ENCODE peak calls at places on chromosomes 11 and 22, in ten cellular contexts. Z is MV-4-11; E is ovary; O is HT-29; V is OCI-LY7; H is HFFc6; R is AG10803; J is stimulated activated CD8-positive, alpha-beta memory T cell treated with anti-CD3 and anti-CD28 coated beads, Interleukin-12 subunit alpha, Interleukin-12 subunit beta, amount 100 ng/mL, for 1 hour; U is activated CD8-positive, alpha-beta memory T cell treated with anti-CD3 and anti-CD28 coated beads for 4 hours; A is left kidney. I is an unnamed sample.

GRCh38 chr11:116772443-116773202 is at the start of gene BUD13:
- DNase-seq in R (peak), J (peak), V (peak), H (peak), E (peak), A (peak), U (peak), O (peak), Z (peak), I (peak)

GRCh38 chr22:49937758-49938564 is 19.5 kb downstream of the CRELD2 start:
- DNase-seq in U (no peak), R (no peak), V (no peak), Z (no peak), E (no peak), A (peak), H (no peak), O (no peak), J (no peak), I (no peak)

GRCh38 chr11:44621140-44621681 is 55.7 kb downstream of the CD82 start:
- DNase-seq in O (peak), U (no peak), A (peak), J (peak), H (peak), Z (peak), E (peak), V (peak), R (peak), I (peak)

GRCh38 chr11:409600-410471 is 5.0 kb downstream of the SIGIRR start:
- DNase-seq in A (no peak), U (no peak), E (peak), O (peak), V (no peak), H (no peak), R (no peak), J (no peak), Z (no peak), I (no peak)

GRCh38 chr22:29053048-29053702 is 8.5 kb downstream of the C22orf31 start:
- DNase-seq in R (no peak), Z (no peak), H (no peak), U (no peak), V (no peak), O (no peak), A (no peak), J (no peak), E (no peak), I (no peak)

GRCh38 chr11:72930011-72930410 is 115.8 kb downstream of the ATG16L2 start:
- DNase-seq in H (no peak), E (no peak), A (peak), R (peak), V (no peak), J (no peak), O (no peak), Z (no peak), U (no peak), I (no peak)

GRCh38 chr11:110069158-110069737 is 23.9 kb upstream of the ZC3H12C start:
- DNase-seq in U (no peak), Z (peak), E (no peak), J (no peak), A (peak), O (peak), V (no peak), H (peak), R (peak), I (no peak)

GRCh38 chr11:45021692-45022130 is 71.0 kb upstream of the TP53I11 start:
- DNase-seq in A (peak), E (peak), R (peak), O (no peak), H (no peak), Z (no peak), J (no peak), U (no peak), V (no peak), I (no peak)

GRCh38 chr11:82988936-82989627 is 82.6 kb downstream of the RAB30 start:
- DNase-seq in R (no peak), U (no peak), J (no peak), H (no peak), A (peak), V (peak), O (no peak), Z (no peak), E (no peak), I (no peak)

GRCh38 chr22:29946220-29946619 is 63.2 kb downstream of the MTMR3 start:
- DNase-seq in Z (no peak), R (no peak), V (no peak), J (no peak), E (no peak), U (no peak), A (no peak), O (no peak), H (no peak), I (no peak)

GRCh38 chr11:12232819-12233601 is 122.6 kb downstream of the MICAL2 start:
- DNase-seq in J (no peak), Z (no peak), H (peak), U (no peak), V (no peak), O (peak), A (peak), E (no peak), R (peak), I (no peak)

GRCh38 chr11:74195828-74196227 is 24.7 kb downstream of the PPME1 start:
- DNase-seq in O (no peak), H (peak), Z (no peak), E (no peak), V (no peak), R (peak), J (no peak), U (no peak), A (no peak), I (no peak)

GRCh38 chr11:119144825-119145476 is 3.9 kb upstream of the ABCG4 start:
- DNase-seq in A (peak), J (no peak), V (peak), H (peak), O (peak), Z (peak), U (no peak), R (peak), E (peak), I (peak)

GRCh38 chr11:44316388-44317240 is 6.7 kb upstream of the ALX4 start:
- DNase-seq in A (peak), O (no peak), E (no peak), Z (no peak), H (no peak), R (no peak), V (no peak), J (no peak), U (no peak), I (no peak)

GRCh38 chr11:77557553-77557952 is 32.2 kb upstream of the AQP11 start:
- DNase-seq in Z (peak), U (no peak), O (peak), A (peak), R (no peak), V (no peak), H (no peak), J (no peak), E (no peak), I (peak)

GRCh38 chr22:22422629-22423112 is 85.9 kb downstream of the ZNF280B start:
- DNase-seq in U (peak), Z (peak), H (peak), V (peak), J (peak), E (peak), O (peak), R (peak), A (peak), I (no peak)

GRCh38 chr11:129442171-129442570 is 66.5 kb downstream of the BARX2 start:
- DNase-seq in Z (no peak), U (no peak), H (no peak), O (no peak), R (no peak), J (no peak), A (no peak), V (no peak), E (no peak), I (no peak)

GRCh38 chr11:69711824-69712801 is 8.3 kb upstream of the FGF19 start:
- DNase-seq in E (no peak), U (no peak), J (no peak), Z (peak), V (no peak), A (peak), R (no peak), H (no peak), O (no peak), I (no peak)

GRCh38 chr11:17887779-17888178 is 125.1 kb downstream of the SERGEF start:
- DNase-seq in E (no peak), Z (no peak), A (peak), H (no peak), O (no peak), R (no peak), U (no peak), J (no peak), V (no peak), I (no peak)

GRCh38 chr11:113957016-113957415 is 17.9 kb upstream of the HTR3A start:
- DNase-seq in A (no peak), U (no peak), O (no peak), R (no peak), Z (no peak), H (no peak), E (no peak), V (no peak), J (no peak), I (no peak)

GRCh38 chr11:8102296-8102915 is 21.4 kb downstream of the TUB start:
- DNase-seq in U (no peak), E (no peak), H (no peak), J (no peak), Z (no peak), R (no peak), V (no peak), A (no peak), O (no peak), I (no peak)

GRCh38 chr11:66820381-66820780 is 22.9 kb upstream of the RCE1 start:
- DNase-seq in V (no peak), O (no peak), A (no peak), J (no peak), R (no peak), Z (no peak), E (no peak), U (no peak), H (no peak), I (no peak)

GRCh38 chr11:122937978-122938377 is 43.7 kb downstream of the BSX start:
- DNase-seq in E (no peak), H (no peak), V (no peak), R (no peak), U (no peak), J (no peak), O (no peak), A (no peak), Z (no peak), I (no peak)

GRCh38 chr11:123622576-123622975 is 31.8 kb downstream of the SCN3B start:
- DNase-seq in A (no peak), J (no peak), R (no peak), H (no peak), Z (no peak), U (no peak), V (no peak), E (no peak), O (no peak), I (no peak)

GRCh38 chr11:77142091-77142975 is 14.3 kb downstream of the MYO7A start:
- DNase-seq in R (no peak), U (no peak), Z (peak), V (no peak), H (no peak), A (no peak), E (no peak), J (no peak), O (no peak), I (no peak)

GRCh38 chr11:119091083-119091650 is 6.5 kb downstream of the HMBS start:
- DNase-seq in U (no peak), V (no peak), J (no peak), Z (no peak), R (peak), A (no peak), H (no peak), E (no peak), O (no peak), I (no peak)

GRCh38 chr11:12102588-12103410 is 7.6 kb upstream of the MICAL2 start:
- DNase-seq in U (no peak), H (no peak), V (no peak), Z (no peak), R (no peak), O (peak), J (no peak), A (no peak), E (no peak), I (no peak)

GRCh38 chr11:31060880-31061279 is 308.7 kb downstream of the DCDC1 start:
- DNase-seq in J (no peak), R (peak), A (no peak), V (no peak), O (no peak), U (no peak), E (no peak), H (no peak), Z (no peak), I (no peak)

GRCh38 chr11:504053-504993 is 2.7 kb downstream of the RNH1 start:
- DNase-seq in O (no peak), E (peak), A (peak), Z (peak), R (peak), U (no peak), J (no peak), V (no peak), H (no peak), I (no peak)

GRCh38 chr11:76891285-76891684 is 30.6 kb downstream of the ACER3 start:
- DNase-seq in A (no peak), Z (no peak), V (no peak), O (no peak), U (no peak), J (no peak), R (no peak), E (no peak), H (no peak), I (no peak)

GRCh38 chr11:67373916-67374570 is 645 bp upstream of the CLCF1 start:
- DNase-seq in J (peak), E (peak), R (peak), V (peak), O (peak), Z (peak), A (peak), H (peak), U (no peak), I (no peak)

GRCh38 chr11:100810146-100810545 is 123.1 kb downstream of the ARHGAP42 start:
- DNase-seq in R (peak), V (no peak), O (no peak), H (peak), J (no peak), E (no peak), Z (peak), A (no peak), U (no peak), I (no peak)

GRCh38 chr11:120590472-120590871 is 78.9 kb downstream of the GRIK4 start:
- DNase-seq in O (no peak), U (no peak), Z (no peak), E (no peak), J (no peak), V (no peak), H (no peak), A (no peak), R (no peak), I (no peak)

GRCh38 chr11:134466035-134466908 is 54.2 kb upstream of the B3GAT1 start:
- DNase-seq in O (peak), E (no peak), V (no peak), H (no peak), R (no peak), U (no peak), J (no peak), A (peak), Z (peak), I (no peak)

GRCh38 chr22:30906946-30907345 is 61.6 kb downstream of the MORC2 start:
- DNase-seq in R (no peak), H (no peak), Z (no peak), U (no peak), A (no peak), E (no peak), V (no peak), J (no peak), O (no peak), I (no peak)

GRCh38 chr11:77084581-77085191 is 17.9 kb downstream of the CAPN5 start:
- DNase-seq in A (no peak), R (no peak), O (no peak), H (no peak), Z (no peak), V (no peak), J (no peak), U (no peak), E (peak), I (no peak)

GRCh38 chr11:67006029-67006884 is 16.7 kb upstream of the SYT12 start:
- DNase-seq in O (peak), E (no peak), R (no peak), U (no peak), J (no peak), Z (peak), H (no peak), A (peak), V (peak), I (no peak)

I was measured in cerebellar nuclear complex.